ENCODE peak calls at places on chromosomes 1 and 21, in ten cellular contexts. One of them, this sample, is unnamed. For H3K27me3 and H3K4me1, the result is how much of the 10 kb centered on the place peaks cover.

GRCh38 chr21:19810779-19811178 is 1187.4 kb upstream of the NCAM2 start:
- DNase-seq in esophagus squamous epithelium: no peak
- DNase-seq in tibial artery: no peak
- DNase-seq in pancreas: no peak
- DNase-seq in iPS DF 6.9: no peak
- DNase-seq in lower lobe of right lung: no peak
- DNase-seq in aorta: no peak
- DNase-seq in small intestine: no peak
- DNase-seq in effector memory CD4-positive, alpha-beta T cell: no peak
- DNase-seq in naive thymus-derived CD4-positive, alpha-beta T cell: no peak
- DNase-seq in this sample: no peak

GRCh38 chr21:40622531-40622930 is 224.4 kb downstream of the DSCAM start:
- DNase-seq in esophagus squamous epithelium: no peak
- DNase-seq in tibial artery: no peak
- DNase-seq in pancreas: no peak
- DNase-seq in iPS DF 6.9: no peak
- DNase-seq in lower lobe of right lung: no peak
- DNase-seq in aorta: no peak
- DNase-seq in small intestine: no peak
- DNase-seq in effector memory CD4-positive, alpha-beta T cell: no peak
- DNase-seq in naive thymus-derived CD4-positive, alpha-beta T cell: no peak
- DNase-seq in this sample: no peak

GRCh38 chr1:241079018-241079417 is 278.0 kb downstream of the RGS7 start:
- DNase-seq in esophagus squamous epithelium: no peak
- DNase-seq in tibial artery: no peak
- DNase-seq in pancreas: no peak
- DNase-seq in iPS DF 6.9: no peak
- DNase-seq in lower lobe of right lung: no peak
- DNase-seq in aorta: no peak
- DNase-seq in small intestine: no peak
- DNase-seq in effector memory CD4-positive, alpha-beta T cell: no peak
- DNase-seq in naive thymus-derived CD4-positive, alpha-beta T cell: no peak
- DNase-seq in this sample: no peak

GRCh38 chr1:75334876-75335275 is 200.7 kb downstream of the LHX8 start:
- DNase-seq in esophagus squamous epithelium: no peak
- DNase-seq in tibial artery: no peak
- DNase-seq in pancreas: no peak
- DNase-seq in iPS DF 6.9: no peak
- DNase-seq in lower lobe of right lung: no peak
- DNase-seq in aorta: no peak
- DNase-seq in small intestine: no peak
- DNase-seq in effector memory CD4-positive, alpha-beta T cell: no peak
- DNase-seq in naive thymus-derived CD4-positive, alpha-beta T cell: no peak
- DNase-seq in this sample: no peak

GRCh38 chr1:53321776-53322602 is 5.9 kb downstream of the LRP8 start:
- DNase-seq in esophagus squamous epithelium: no peak
- DNase-seq in tibial artery: no peak
- DNase-seq in pancreas: no peak
- DNase-seq in iPS DF 6.9: no peak
- DNase-seq in lower lobe of right lung: peak
- DNase-seq in aorta: no peak
- DNase-seq in small intestine: no peak
- DNase-seq in effector memory CD4-positive, alpha-beta T cell: no peak
- DNase-seq in naive thymus-derived CD4-positive, alpha-beta T cell: no peak
- DNase-seq in this sample: no peak

GRCh38 chr21:39153842-39154241 is 29.4 kb downstream of the PSMG1 start:
- DNase-seq in esophagus squamous epithelium: no peak
- DNase-seq in tibial artery: no peak
- DNase-seq in pancreas: no peak
- DNase-seq in iPS DF 6.9: no peak
- DNase-seq in lower lobe of right lung: no peak
- DNase-seq in aorta: no peak
- DNase-seq in small intestine: no peak
- DNase-seq in effector memory CD4-positive, alpha-beta T cell: no peak
- DNase-seq in naive thymus-derived CD4-positive, alpha-beta T cell: no peak
- DNase-seq in this sample: no peak

GRCh38 chr1:151898519-151898991 is 10.8 kb downstream of the THEM4 start:
- DNase-seq in esophagus squamous epithelium: no peak
- DNase-seq in tibial artery: no peak
- DNase-seq in pancreas: no peak
- DNase-seq in iPS DF 6.9: no peak
- DNase-seq in lower lobe of right lung: no peak
- DNase-seq in aorta: no peak
- DNase-seq in small intestine: no peak
- DNase-seq in effector memory CD4-positive, alpha-beta T cell: peak
- DNase-seq in naive thymus-derived CD4-positive, alpha-beta T cell: peak
- DNase-seq in this sample: peak

GRCh38 chr1:10625554-10625953 is 150.8 kb downstream of the PEX14 start:
- DNase-seq in esophagus squamous epithelium: no peak
- DNase-seq in tibial artery: peak
- DNase-seq in pancreas: no peak
- DNase-seq in iPS DF 6.9: no peak
- DNase-seq in lower lobe of right lung: no peak
- DNase-seq in aorta: peak
- DNase-seq in small intestine: no peak
- DNase-seq in effector memory CD4-positive, alpha-beta T cell: no peak
- DNase-seq in naive thymus-derived CD4-positive, alpha-beta T cell: no peak
- DNase-seq in this sample: no peak

GRCh38 chr1:30375156-30375555 is 348.2 kb downstream of the MATN1 start:
- DNase-seq in esophagus squamous epithelium: no peak
- DNase-seq in tibial artery: no peak
- DNase-seq in pancreas: no peak
- DNase-seq in iPS DF 6.9: no peak
- DNase-seq in lower lobe of right lung: no peak
- DNase-seq in aorta: no peak
- DNase-seq in small intestine: no peak
- DNase-seq in effector memory CD4-positive, alpha-beta T cell: no peak
- DNase-seq in naive thymus-derived CD4-positive, alpha-beta T cell: no peak
- DNase-seq in this sample: no peak

GRCh38 chr1:228743405-228743804 is 8.1 kb downstream of the RHOU start:
- DNase-seq in esophagus squamous epithelium: no peak
- DNase-seq in tibial artery: no peak
- DNase-seq in pancreas: no peak
- DNase-seq in iPS DF 6.9: no peak
- DNase-seq in lower lobe of right lung: no peak
- DNase-seq in aorta: no peak
- DNase-seq in small intestine: no peak
- DNase-seq in effector memory CD4-positive, alpha-beta T cell: no peak
- DNase-seq in naive thymus-derived CD4-positive, alpha-beta T cell: no peak
- DNase-seq in this sample: no peak

GRCh38 chr1:169683661-169684060 is 27.8 kb downstream of the SELL start:
- DNase-seq in esophagus squamous epithelium: no peak
- DNase-seq in tibial artery: no peak
- DNase-seq in pancreas: no peak
- DNase-seq in iPS DF 6.9: no peak
- DNase-seq in lower lobe of right lung: no peak
- DNase-seq in aorta: no peak
- DNase-seq in small intestine: no peak
- DNase-seq in effector memory CD4-positive, alpha-beta T cell: no peak
- DNase-seq in naive thymus-derived CD4-positive, alpha-beta T cell: no peak
- DNase-seq in this sample: no peak

GRCh38 chr1:159862557-159862956 is at the start of gene VSIG8:
- DNase-seq in esophagus squamous epithelium: no peak
- DNase-seq in tibial artery: no peak
- DNase-seq in pancreas: no peak
- DNase-seq in iPS DF 6.9: no peak
- DNase-seq in lower lobe of right lung: no peak
- DNase-seq in aorta: no peak
- DNase-seq in small intestine: no peak
- DNase-seq in effector memory CD4-positive, alpha-beta T cell: no peak
- DNase-seq in naive thymus-derived CD4-positive, alpha-beta T cell: no peak
- DNase-seq in this sample: no peak

GRCh38 chr1:174297351-174297750 is 138.0 kb downstream of the RABGAP1L start:
- DNase-seq in esophagus squamous epithelium: no peak
- DNase-seq in tibial artery: no peak
- DNase-seq in pancreas: no peak
- DNase-seq in iPS DF 6.9: no peak
- DNase-seq in lower lobe of right lung: no peak
- DNase-seq in aorta: no peak
- DNase-seq in small intestine: no peak
- DNase-seq in effector memory CD4-positive, alpha-beta T cell: no peak
- DNase-seq in naive thymus-derived CD4-positive, alpha-beta T cell: no peak
- DNase-seq in this sample: no peak

GRCh38 chr1:112298558-112298957 is 97.5 kb upstream of the CTTNBP2NL start:
- DNase-seq in esophagus squamous epithelium: no peak
- DNase-seq in tibial artery: no peak
- DNase-seq in pancreas: no peak
- DNase-seq in iPS DF 6.9: peak
- DNase-seq in lower lobe of right lung: peak
- DNase-seq in aorta: no peak
- DNase-seq in small intestine: peak
- DNase-seq in effector memory CD4-positive, alpha-beta T cell: no peak
- DNase-seq in naive thymus-derived CD4-positive, alpha-beta T cell: no peak
- DNase-seq in this sample: no peak

GRCh38 chr1:5458248-5458647 is 534.0 kb downstream of the NPHP4 start:
- DNase-seq in esophagus squamous epithelium: no peak
- DNase-seq in tibial artery: no peak
- DNase-seq in pancreas: no peak
- DNase-seq in iPS DF 6.9: no peak
- DNase-seq in lower lobe of right lung: no peak
- DNase-seq in aorta: no peak
- DNase-seq in small intestine: no peak
- DNase-seq in effector memory CD4-positive, alpha-beta T cell: no peak
- DNase-seq in naive thymus-derived CD4-positive, alpha-beta T cell: no peak
- DNase-seq in this sample: no peak

GRCh38 chr1:5460974-5461373 is 531.3 kb downstream of the NPHP4 start:
- DNase-seq in esophagus squamous epithelium: no peak
- DNase-seq in tibial artery: no peak
- DNase-seq in pancreas: no peak
- DNase-seq in iPS DF 6.9: no peak
- DNase-seq in lower lobe of right lung: no peak
- DNase-seq in aorta: no peak
- DNase-seq in small intestine: no peak
- DNase-seq in effector memory CD4-positive, alpha-beta T cell: no peak
- DNase-seq in naive thymus-derived CD4-positive, alpha-beta T cell: no peak
- DNase-seq in this sample: no peak

GRCh38 chr1:5455651-5456050 is 536.6 kb downstream of the NPHP4 start:
- DNase-seq in esophagus squamous epithelium: no peak
- DNase-seq in tibial artery: no peak
- DNase-seq in pancreas: no peak
- DNase-seq in iPS DF 6.9: no peak
- DNase-seq in lower lobe of right lung: no peak
- DNase-seq in aorta: no peak
- DNase-seq in small intestine: no peak
- DNase-seq in effector memory CD4-positive, alpha-beta T cell: no peak
- DNase-seq in naive thymus-derived CD4-positive, alpha-beta T cell: no peak
- DNase-seq in this sample: no peak

GRCh38 chr1:5456090-5456789 is 536.0 kb downstream of the NPHP4 start:
- DNase-seq in esophagus squamous epithelium: no peak
- DNase-seq in tibial artery: no peak
- DNase-seq in pancreas: no peak
- DNase-seq in iPS DF 6.9: no peak
- DNase-seq in lower lobe of right lung: no peak
- DNase-seq in aorta: no peak
- DNase-seq in small intestine: no peak
- DNase-seq in effector memory CD4-positive, alpha-beta T cell: no peak
- DNase-seq in naive thymus-derived CD4-positive, alpha-beta T cell: no peak
- DNase-seq in this sample: no peak

GRCh38 chr1:5459839-5460238 is 532.4 kb downstream of the NPHP4 start:
- DNase-seq in esophagus squamous epithelium: no peak
- DNase-seq in tibial artery: no peak
- DNase-seq in pancreas: no peak
- DNase-seq in iPS DF 6.9: no peak
- DNase-seq in lower lobe of right lung: no peak
- DNase-seq in aorta: peak
- DNase-seq in small intestine: no peak
- DNase-seq in effector memory CD4-positive, alpha-beta T cell: no peak
- DNase-seq in naive thymus-derived CD4-positive, alpha-beta T cell: no peak
- DNase-seq in this sample: no peak
- H3K27me3 ChIP-seq in esophagus squamous epithelium: under half
- H3K27me3 ChIP-seq in tibial artery: under half
- H3K27me3 ChIP-seq in pancreas: under half
- H3K27me3 ChIP-seq in iPS DF 6.9: under half
- H3K27me3 ChIP-seq in lower lobe of right lung: under half
- H3K27me3 ChIP-seq in aorta: under half
- H3K27me3 ChIP-seq in small intestine: under half
- H3K27me3 ChIP-seq in effector memory CD4-positive, alpha-beta T cell: under half
- H3K27me3 ChIP-seq in naive thymus-derived CD4-positive, alpha-beta T cell: under half
- H3K27me3 ChIP-seq in this sample: under half

GRCh38 chr1:178061632-178062031 is 32.3 kb upstream of the RASAL2 start:
- DNase-seq in esophagus squamous epithelium: no peak
- DNase-seq in tibial artery: no peak
- DNase-seq in pancreas: no peak
- DNase-seq in iPS DF 6.9: no peak
- DNase-seq in lower lobe of right lung: no peak
- DNase-seq in aorta: no peak
- DNase-seq in small intestine: peak
- DNase-seq in effector memory CD4-positive, alpha-beta T cell: no peak
- DNase-seq in naive thymus-derived CD4-positive, alpha-beta T cell: no peak
- DNase-seq in this sample: no peak
- H3K4me1 ChIP-seq in esophagus squamous epithelium: under half
- H3K4me1 ChIP-seq in tibial artery: under half
- H3K4me1 ChIP-seq in pancreas: under half
- H3K4me1 ChIP-seq in iPS DF 6.9: under half
- H3K4me1 ChIP-seq in lower lobe of right lung: under half
- H3K4me1 ChIP-seq in aorta: under half
- H3K4me1 ChIP-seq in small intestine: under half
- H3K4me1 ChIP-seq in effector memory CD4-positive, alpha-beta T cell: under half
- H3K4me1 ChIP-seq in naive thymus-derived CD4-positive, alpha-beta T cell: under half
- H3K4me1 ChIP-seq in this sample: under half

GRCh38 chr1:165426745-165427144 is 18.2 kb downstream of the RXRG start:
- DNase-seq in esophagus squamous epithelium: no peak
- DNase-seq in tibial artery: no peak
- DNase-seq in pancreas: no peak
- DNase-seq in iPS DF 6.9: no peak
- DNase-seq in lower lobe of right lung: no peak
- DNase-seq in aorta: no peak
- DNase-seq in small intestine: peak
- DNase-seq in effector memory CD4-positive, alpha-beta T cell: no peak
- DNase-seq in naive thymus-derived CD4-positive, alpha-beta T cell: no peak
- DNase-seq in this sample: no peak
- H3K27ac ChIP-seq in esophagus squamous epithelium: no peak
- H3K27ac ChIP-seq in tibial artery: no peak
- H3K27ac ChIP-seq in pancreas: no peak
- H3K27ac ChIP-seq in iPS DF 6.9: no peak
- H3K27ac ChIP-seq in lower lobe of right lung: no peak
- H3K27ac ChIP-seq in aorta: no peak
- H3K27ac ChIP-seq in small intestine: no peak
- H3K27ac ChIP-seq in effector memory CD4-positive, alpha-beta T cell: no peak
- H3K27ac ChIP-seq in naive thymus-derived CD4-positive, alpha-beta T cell: no peak
- H3K27ac ChIP-seq in this sample: no peak

DNA sequence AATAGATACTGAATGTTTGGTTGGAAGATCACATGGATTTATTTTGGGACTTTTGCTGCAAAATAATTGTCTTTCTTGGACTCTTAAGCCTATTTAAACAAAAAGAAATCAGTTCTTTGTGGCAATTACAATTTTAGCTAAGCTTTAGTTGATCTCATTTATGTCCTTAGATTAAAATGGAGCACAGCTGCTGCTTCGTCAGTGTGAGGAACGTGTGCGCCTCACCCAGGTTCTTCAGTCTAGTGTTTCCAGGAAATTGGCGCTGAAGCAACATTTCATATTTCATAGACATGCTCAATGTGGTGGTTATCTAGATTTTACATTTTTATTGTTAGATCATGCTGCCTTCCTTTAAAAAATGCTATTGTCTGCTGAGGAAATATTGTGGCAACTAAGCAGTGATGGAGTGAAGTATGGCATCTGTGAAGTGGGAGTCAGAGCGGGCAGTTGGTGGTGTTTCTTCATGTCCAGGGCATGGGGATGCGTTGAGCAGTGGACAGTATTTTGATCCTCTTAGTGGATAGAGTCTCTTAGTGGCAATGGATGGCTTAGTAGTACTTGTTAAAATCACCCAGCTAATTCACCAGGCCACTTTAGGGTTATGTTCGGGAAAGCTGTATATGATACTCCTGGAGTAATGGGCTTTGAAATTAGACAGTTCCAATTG is 5.6 kb downstream of the DDI2 start:
- DNase-seq in esophagus squamous epithelium: no peak
- DNase-seq in tibial artery: no peak
- DNase-seq in pancreas: no peak
- DNase-seq in iPS DF 6.9: no peak
- DNase-seq in lower lobe of right lung: no peak
- DNase-seq in aorta: no peak
- DNase-seq in small intestine: no peak
- DNase-seq in effector memory CD4-positive, alpha-beta T cell: no peak
- DNase-seq in naive thymus-derived CD4-positive, alpha-beta T cell: no peak
- DNase-seq in this sample: no peak
- H3K27me3 ChIP-seq in esophagus squamous epithelium: under half
- H3K27me3 ChIP-seq in tibial artery: under half
- H3K27me3 ChIP-seq in pancreas: under half
- H3K27me3 ChIP-seq in iPS DF 6.9: under half
- H3K27me3 ChIP-seq in lower lobe of right lung: under half
- H3K27me3 ChIP-seq in aorta: under half
- H3K27me3 ChIP-seq in small intestine: under half
- H3K27me3 ChIP-seq in effector memory CD4-positive, alpha-beta T cell: under half
- H3K27me3 ChIP-seq in naive thymus-derived CD4-positive, alpha-beta T cell: under half
- H3K27me3 ChIP-seq in this sample: under half